ENCODE peak calls at places on chromosomes 11 and 22, in four cellular contexts. G is stimulated activated CD4-positive, alpha-beta T cell treated with anti-CD3 and anti-CD28 coated beads, Interleukin-12 subunit alpha, Interleukin-12 subunit beta, amount 100 ng/mL, for 24 hours; M is iPS-NIHi11; I is NCI-H460. Y is an unnamed sample.

GRCh38 chr11:11230802-11231562 is 122.1 kb downstream of the CSNK2A3 start:
- DNase-seq in G (no peak), M (peak), I (no peak), Y (no peak)

GRCh38 chr11:11842426-11843008 is 745 bp downstream of the USP47 start:
- DNase-seq in G (peak), M (peak), I (peak), Y (peak)

GRCh38 chr11:47156333-47156732 is 20.3 kb downstream of the ARFGAP2 start:
- DNase-seq in G (no peak), M (no peak), I (no peak), Y (no peak)

GRCh38 chr11:69138265-69138664 is 17.5 kb upstream of the SMIM38 start:
- DNase-seq in G (no peak), M (no peak), I (no peak), Y (peak)

GRCh38 chr22:24200616-24201212 is 19.4 kb downstream of the SUSD2 start:
- DNase-seq in G (no peak), M (peak), I (no peak), Y (peak)

GRCh38 chr11:8243458-8243857 is 20.2 kb downstream of the LMO1 start:
- DNase-seq in G (no peak), M (no peak), I (no peak), Y (no peak)

GRCh38 chr22:49904040-49904369 is 14.2 kb downstream of the ALG12 start:
- DNase-seq in G (no peak), M (no peak), I (no peak), Y (no peak)

GRCh38 chr11:57549983-57550382 is 12.6 kb downstream of the SMTNL1 start:
- DNase-seq in G (no peak), M (no peak), I (no peak), Y (no peak)

GRCh38 chr22:45834241-45834640 is 142.7 kb downstream of the WNT7B start:
- DNase-seq in G (no peak), M (no peak), I (no peak), Y (no peak)

GRCh38 chr11:65779919-65780769 is 632 bp downstream of the AP5B1 start:
- DNase-seq in G (peak), M (peak), I (peak), Y (peak)

GRCh38 chr11:104946907-104947306 is 21.5 kb downstream of the CASP4 start:
- DNase-seq in G (no peak), M (peak), I (peak), Y (peak)